ENCODE peak calls at places on chromosomes 3 and 15, in nine cellular contexts. F is mammary epithelial cell, G is endothelial cell of umbilical vein, E is HCT116, Y is DND-41, V is neural progenitor cell, U is MM.1S, M is H1, J is astrocyte. Z is an unnamed sample.

GRCh38 chr3:154795582-154795981 is 284.5 kb upstream of the MME start:
- DNase-seq in F (peak), G (no peak), E (no peak), Y (no peak), V (no peak), U (no peak), M (no peak), J (peak), Z (peak)

GRCh38 chr3:196238612-196239190 is 22.4 kb downstream of the SLC51A start:
- DNase-seq in F (peak), G (no peak), E (no peak), Y (no peak), V (no peak), U (no peak), M (no peak), J (no peak), Z (no peak)

GRCh38 chr3:22474706-22475470 is 723.9 kb upstream of the ZNF385D start:
- DNase-seq in F (peak), G (no peak), E (no peak), Y (no peak), V (no peak), U (peak), M (no peak), J (peak), Z (peak)

GRCh38 chr3:68352031-68352430 is 580.3 kb downstream of the TAFA4 start:
- DNase-seq in F (no peak), G (no peak), E (no peak), Y (no peak), V (no peak), U (no peak), M (no peak), J (no peak), Z (no peak)

GRCh38 chr15:89078831-89079810 is 9.1 kb upstream of the ABHD2 start:
- DNase-seq in F (no peak), G (no peak), E (no peak), Y (no peak), V (no peak), U (no peak), M (no peak), J (no peak), Z (no peak)

GRCh38 chr15:52527898-52528464 is 699 bp downstream of the MYO5A start:
- DNase-seq in F (peak), G (peak), E (no peak), Y (peak), V (peak), U (peak), M (peak), J (peak), Z (peak)

GRCh38 chr3:10522646-10523303 is 17.4 kb upstream of the ATP2B2 start:
- DNase-seq in F (no peak), G (no peak), E (no peak), Y (no peak), V (no peak), U (no peak), M (peak), J (no peak), Z (no peak)

GRCh38 chr3:155745795-155746550 is 1.1 kb upstream of the PLCH1 start:
- DNase-seq in F (no peak), G (peak), E (peak), Y (no peak), V (peak), U (no peak), M (peak), J (peak), Z (peak)

GRCh38 chr15:26051771-26052685 is 188.9 kb upstream of the ATP10A start:
- DNase-seq in F (no peak), G (no peak), E (no peak), Y (no peak), V (no peak), U (no peak), M (no peak), J (no peak), Z (peak)

GRCh38 chr3:38117163-38117716 is 19.7 kb downstream of the ACAA1 start:
- DNase-seq in F (peak), G (no peak), E (no peak), Y (no peak), V (no peak), U (no peak), M (no peak), J (no peak), Z (peak)

GRCh38 chr3:58197588-58197987 is 13.2 kb downstream of the DNASE1L3 start:
- DNase-seq in F (no peak), G (no peak), E (no peak), Y (no peak), V (no peak), U (no peak), M (no peak), J (no peak), Z (no peak)

GRCh38 chr3:101567528-101568317 is 6.1 kb downstream of the TRMT10C start:
- DNase-seq in F (no peak), G (no peak), E (no peak), Y (no peak), V (no peak), U (no peak), M (no peak), J (peak), Z (peak)

GRCh38 chr3:46699846-46700523 is 1.2 kb upstream of the TMIE start:
- DNase-seq in F (no peak), G (no peak), E (no peak), Y (no peak), V (no peak), U (no peak), M (no peak), J (no peak), Z (no peak)

GRCh38 chr15:82874267-82874666 is 64.8 kb downstream of the WHAMM start:
- DNase-seq in F (no peak), G (no peak), E (no peak), Y (no peak), V (no peak), U (no peak), M (no peak), J (no peak), Z (no peak)

GRCh38 chr3:131795382-131796085 is 239.3 kb downstream of the CPNE4 start:
- DNase-seq in F (no peak), G (no peak), E (no peak), Y (no peak), V (no peak), U (peak), M (no peak), J (peak), Z (no peak)

GRCh38 chr15:38745611-38746010 is 181.0 kb upstream of the RASGRP1 start:
- DNase-seq in F (no peak), G (no peak), E (no peak), Y (no peak), V (no peak), U (no peak), M (no peak), J (no peak), Z (no peak)

GRCh38 chr3:33884204-33884561 is 85.8 kb downstream of the PDCD6IP start:
- DNase-seq in F (no peak), G (peak), E (no peak), Y (no peak), V (peak), U (peak), M (no peak), J (no peak), Z (peak)

GRCh38 chr15:88987951-88988671 is 74.9 kb upstream of the MFGE8 start:
- DNase-seq in F (no peak), G (no peak), E (no peak), Y (no peak), V (no peak), U (no peak), M (peak), J (peak), Z (peak)

GRCh38 chr15:24986653-24987052 is 31.9 kb downstream of the SNRPN start:
- DNase-seq in F (no peak), G (no peak), E (no peak), Y (no peak), V (no peak), U (no peak), M (no peak), J (no peak), Z (no peak)

GRCh38 chr3:188954590-188955208 is 217.1 kb upstream of the TPRG1 start:
- DNase-seq in F (peak), G (peak), E (peak), Y (peak), V (peak), U (peak), M (peak), J (peak), Z (peak)

GRCh38 chr15:35206060-35206675 is 121.1 kb upstream of the NANOGP8 start:
- DNase-seq in F (peak), G (peak), E (peak), Y (peak), V (peak), U (peak), M (peak), J (no peak), Z (peak)

GRCh38 chr15:48440084-48440483 is 108.9 kb downstream of the DUT start:
- DNase-seq in F (no peak), G (no peak), E (no peak), Y (no peak), V (peak), U (no peak), M (peak), J (peak), Z (no peak)

GRCh38 chr15:64865126-64865997 is 23.6 kb downstream of the PLEKHO2 start:
- DNase-seq in F (no peak), G (no peak), E (no peak), Y (no peak), V (no peak), U (no peak), M (no peak), J (no peak), Z (no peak)

GRCh38 chr3:124429129-124429815 is 301.0 kb upstream of the UMPS start:
- DNase-seq in F (peak), G (peak), E (peak), Y (no peak), V (no peak), U (no peak), M (no peak), J (peak), Z (peak)

GRCh38 chr15:67178569-67179210 is 75.8 kb downstream of the AAGAB start:
- DNase-seq in F (peak), G (peak), E (no peak), Y (no peak), V (no peak), U (no peak), M (no peak), J (peak), Z (peak)

GRCh38 chr3:48067271-48067670 is 51.1 kb upstream of the MAP4 start:
- DNase-seq in F (no peak), G (no peak), E (no peak), Y (no peak), V (no peak), U (peak), M (no peak), J (no peak), Z (no peak)

GRCh38 chr15:50562735-50563640 is 16.5 kb upstream of the USP50 start:
- DNase-seq in F (peak), G (no peak), E (no peak), Y (no peak), V (no peak), U (no peak), M (no peak), J (peak), Z (no peak)

GRCh38 chr15:87387681-87388240 is 868.8 kb downstream of the NTRK3 start:
- DNase-seq in F (peak), G (no peak), E (no peak), Y (no peak), V (no peak), U (no peak), M (no peak), J (peak), Z (peak)

DNA sequence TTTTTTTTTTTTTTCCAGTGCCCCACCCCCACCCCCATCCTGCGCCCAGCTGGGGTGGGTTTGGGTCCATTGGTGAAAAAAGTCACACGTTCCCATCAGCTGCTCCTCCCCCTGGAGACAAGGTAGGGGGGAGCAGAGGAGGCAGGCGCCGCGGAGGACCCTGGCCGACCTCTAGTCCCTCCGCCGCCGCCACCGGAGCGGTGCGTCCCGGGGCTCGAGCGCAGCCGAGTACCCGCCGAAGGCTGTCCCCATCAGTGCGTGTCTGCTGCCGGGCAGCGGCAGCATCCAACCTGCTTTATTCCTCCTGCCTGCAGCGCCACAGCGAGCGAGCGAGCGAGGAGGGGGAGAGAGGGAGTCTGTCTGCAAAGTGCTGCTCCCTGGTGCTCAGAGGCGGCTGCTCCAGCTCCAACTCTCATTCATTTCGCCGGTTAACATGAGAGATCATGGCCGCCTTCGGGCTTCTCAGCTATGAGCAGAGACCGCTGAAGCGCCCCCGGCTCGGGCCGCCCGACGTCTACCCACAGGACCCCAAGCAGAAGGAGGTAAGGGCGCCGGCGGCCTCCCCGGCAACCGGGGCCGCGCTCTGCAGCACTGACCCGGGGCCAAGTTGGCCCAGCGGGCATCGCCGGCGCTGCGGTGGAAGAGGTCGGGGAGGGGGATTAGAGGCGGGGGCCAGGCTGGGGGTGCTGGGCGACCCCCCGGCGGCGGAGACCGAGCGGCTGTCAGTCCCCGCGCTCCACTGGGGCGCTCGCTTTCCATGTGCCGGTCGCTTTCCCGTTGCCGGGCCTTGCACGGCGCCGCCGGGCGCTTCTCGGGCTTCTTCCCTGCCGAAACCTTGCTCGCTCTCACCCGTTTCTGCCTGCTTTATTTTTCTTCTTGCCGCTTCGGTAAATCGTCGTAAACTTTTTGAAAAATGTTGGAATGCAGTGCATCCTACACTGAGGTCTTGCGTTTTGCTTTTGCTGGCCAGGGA is 1.3 kb downstream of the MED12L start:
- DNase-seq in F (peak), G (peak), E (peak), Y (peak), V (peak), U (peak), M (peak), J (peak), Z (peak)
- TF ChIP-seq CTCF in F (peak), G (peak), E (peak), Y (peak), V (peak), U (peak), M (peak), J (peak), Z (peak)

GRCh38 chr3:127691974-127692373 is 19.2 kb downstream of the ABTB1 start:
- DNase-seq in F (no peak), G (no peak), E (no peak), Y (no peak), V (no peak), U (no peak), M (no peak), J (no peak), Z (no peak)

GRCh38 chr3:127689266-127689860 is 16.6 kb downstream of the ABTB1 start:
- DNase-seq in F (no peak), G (no peak), E (no peak), Y (no peak), V (no peak), U (no peak), M (no peak), J (no peak), Z (no peak)

GRCh38 chr3:127691494-127691893 is 18.7 kb downstream of the ABTB1 start:
- DNase-seq in F (no peak), G (no peak), E (no peak), Y (no peak), V (no peak), U (no peak), M (no peak), J (no peak), Z (no peak)

GRCh38 chr3:127690106-127690505 is 17.4 kb downstream of the ABTB1 start:
- DNase-seq in F (peak), G (no peak), E (no peak), Y (no peak), V (no peak), U (no peak), M (no peak), J (peak), Z (peak)

GRCh38 chr3:127690823-127691452 is 18.2 kb downstream of the ABTB1 start:
- DNase-seq in F (peak), G (peak), E (peak), Y (no peak), V (peak), U (peak), M (peak), J (peak), Z (peak)
- H3K9ac ChIP-seq in F (peak), G (no peak), E (peak), Y (no peak), V (no peak), U (no peak), M (no peak), J (peak), Z (peak)

GRCh38 chr3:87792532-87793321 is 266.1 kb downstream of the CGGBP1 start:
- DNase-seq in F (no peak), G (no peak), E (no peak), Y (no peak), V (peak), U (no peak), M (peak), J (no peak), Z (peak)
- TF ChIP-seq EZH2 in F (peak), G (peak), E (no peak), Y (no peak), V (peak), U (no peak), M (peak), J (peak), Z (no peak)

GRCh38 chr3:49124991-49125670 is 4.5 kb upstream of the USP19 start:
- DNase-seq in F (no peak), G (no peak), E (no peak), Y (peak), V (no peak), U (no peak), M (peak), J (no peak), Z (peak)
- TF ChIP-seq CTCF in F (peak), G (no peak), E (no peak), Y (peak), V (peak), U (peak), M (peak), J (no peak), Z (no peak)

GRCh38 chr3:12512534-12513101 is 28.3 kb downstream of the TSEN2 start:
- DNase-seq in F (no peak), G (no peak), E (no peak), Y (no peak), V (no peak), U (no peak), M (no peak), J (no peak), Z (no peak)
- H3K9ac ChIP-seq in F (no peak), G (no peak), E (no peak), Y (no peak), V (no peak), U (no peak), M (no peak), J (no peak), Z (no peak)

Z was measured in PC-3.